ENCODE peak calls at places on chromosomes 7 and 10, in six cellular contexts. F is WTC11, S is astrocyte of the hippocampus, N is AG04450, I is breast epithelium, X is HL-60. C is an unnamed sample.

GRCh38 chr10:16519250-16519907 is 2.3 kb downstream of the C1QL3 start:
- DNase-seq in I (no peak), F (peak; percentile 43), N (no peak), S (no peak), X (no peak), C (no peak)

GRCh38 chr10:21195149-21195731 is 298.1 kb upstream of the NEBL start:
- DNase-seq in I (peak; percentile 48), F (no peak), S (no peak), N (no peak), X (no peak), C (no peak)

GRCh38 chr10:13816195-13816926 is 229.6 kb downstream of the PRPF18 start:
- DNase-seq in X (no peak), F (no peak), N (peak; percentile 90), I (peak; percentile 27), S (peak; percentile 91), C (peak; percentile 86)

GRCh38 chr7:45938626-45939302 is 17.7 kb upstream of the IGFBP3 start:
- DNase-seq in X (no peak), N (no peak), S (no peak), I (no peak), F (peak; percentile 74), C (no peak)

GRCh38 chr7:100367676-100368613 is 5.3 kb upstream of the PILRA start:
- DNase-seq in N (no peak), X (no peak), F (no peak), I (no peak), S (no peak), C (no peak)

GRCh38 chr10:112721080-112721698 is 228.9 kb upstream of the TCF7L2 start:
- DNase-seq in N (no peak), I (no peak), S (peak; percentile 39), F (no peak), X (no peak), C (peak; percentile 59)

GRCh38 chr10:17229967-17230682 is 2.1 kb downstream of the VIM start:
- DNase-seq in F (peak; percentile 87), N (no peak), I (peak; percentile 73), S (peak; percentile 87), X (peak; percentile 75), C (peak; percentile 80)

GRCh38 chr7:100793806-100794660 is 33.3 kb downstream of the EPHB4 start:
- DNase-seq in S (peak; percentile 15), F (no peak), I (no peak), N (no peak), X (no peak), C (peak; percentile 45)

GRCh38 chr10:123507298-123507697 is 158.9 kb upstream of the GPR26 start:
- DNase-seq in I (no peak), N (no peak), F (no peak), S (no peak), X (no peak), C (no peak)

GRCh38 chr7:50210706-50211115 is 93.8 kb upstream of the IKZF1 start:
- DNase-seq in I (no peak), X (no peak), N (no peak), F (no peak), S (no peak), C (no peak)

GRCh38 chr10:35316346-35316967 is 19.9 kb upstream of the CCNY start:
- DNase-seq in N (no peak), I (no peak), F (no peak), X (no peak), S (no peak), C (no peak)

GRCh38 chr10:131142446-131143380 is 168.8 kb downstream of the TCERG1L start:
- DNase-seq in I (no peak), S (no peak), N (no peak), F (no peak), X (no peak), C (no peak)

GRCh38 chr10:62545667-62546066 is 171.5 kb downstream of the ZNF365 start:
- DNase-seq in I (no peak), S (no peak), F (no peak), X (peak; percentile 57), N (no peak), C (no peak)

GRCh38 chr7:604884-605531 is 85.4 kb upstream of the PDGFA start:
- DNase-seq in I (no peak), F (no peak), X (no peak), S (no peak), N (no peak), C (no peak)

GRCh38 chr10:75772153-75772887 is 340.9 kb downstream of the LRMDA start:
- DNase-seq in X (peak; percentile 33), I (no peak), S (no peak), F (no peak), N (no peak), C (peak; percentile 20)

GRCh38 chr7:22853674-22854157 is 31.1 kb upstream of the TOMM7 start:
- DNase-seq in F (peak; percentile 27), I (peak; percentile 41), S (no peak), N (no peak), X (no peak), C (no peak)

GRCh38 chr7:40598915-40599314 is 464.1 kb downstream of the SUGCT start:
- DNase-seq in X (peak; percentile 58), N (no peak), I (no peak), F (no peak), S (no peak), C (no peak)

GRCh38 chr10:8403711-8404371 is 349.4 kb downstream of the GATA3 start:
- DNase-seq in S (no peak), X (no peak), F (peak; percentile 61), I (no peak), N (no peak), C (no peak)

GRCh38 chr10:96588060-96588554 is 1.3 kb upstream of the TM9SF3 start:
- DNase-seq in X (no peak), N (no peak), F (no peak), I (no peak), S (no peak), C (no peak)

GRCh38 chr10:69382382-69383117 is 34.2 kb downstream of the TACR2 start:
- DNase-seq in F (no peak), I (no peak), X (no peak), N (peak; percentile 42), S (peak; percentile 86), C (peak; percentile 97)

GRCh38 chr7:137606061-137606674 is 240.6 kb downstream of the DGKI start:
- DNase-seq in F (no peak), I (no peak), X (no peak), N (peak; percentile 13), S (peak; percentile 53), C (peak; percentile 64)

GRCh38 chr10:30422981-30423654 is 10.9 kb upstream of the MAP3K8 start:
- DNase-seq in F (peak; percentile 46), I (peak; percentile 54), S (peak; percentile 66), N (peak; percentile 60), X (no peak), C (peak; percentile 80)

GRCh38 chr7:126483972-126484371 is 768.8 kb downstream of the GRM8 start:
- DNase-seq in N (no peak), S (no peak), I (no peak), X (no peak), F (no peak), C (no peak)

GRCh38 chr7:142496545-142496991 is 238.7 kb upstream of the PRSS58 start:
- DNase-seq in F (no peak), X (peak; percentile 26), N (no peak), S (peak; percentile 58), I (no peak), C (peak; percentile 57)

GRCh38 chr7:74598558-74598957 is 59.0 kb upstream of the GTF2I start:
- DNase-seq in N (no peak), X (no peak), I (no peak), F (no peak), S (peak; percentile 77), C (peak; percentile 77)

GRCh38 chr7:151503902-151504714 is 15.6 kb downstream of the RHEB start:
- DNase-seq in F (no peak), X (peak; percentile 71), S (peak; percentile 63), N (peak; percentile 63), I (no peak), C (peak; percentile 87)

GRCh38 chr10:104170610-104171269 is 48.8 kb downstream of the SFR1 start:
- DNase-seq in F (no peak), I (no peak), S (no peak), N (no peak), X (no peak), C (no peak)

GRCh38 chr7:26863504-26864308 is 684 bp downstream of the SKAP2 start:
- DNase-seq in N (no peak), I (no peak), S (no peak), X (peak; percentile 16), F (no peak), C (peak; percentile 35)

C was measured in EH.